ENCODE peak calls at places on chromosomes 6 and 20, in four cellular contexts. One of them, this sample, is unnamed.

GRCh38 chr6:11393713-11394627 is 143.6 kb upstream of the TMEM170B start:
- DNase-seq in heart left ventricle: no peak
- DNase-seq in Peyer's patch: no peak
- DNase-seq in ovary: no peak
- DNase-seq in this sample: no peak

GRCh38 chr20:367486-367887 is 13.1 kb upstream of the TRIB3 start:
- DNase-seq in heart left ventricle: no peak
- DNase-seq in Peyer's patch: no peak
- DNase-seq in ovary: no peak
- DNase-seq in this sample: no peak

GRCh38 chr6:9795880-9796279 is 619.0 kb downstream of the TFAP2A start:
- DNase-seq in heart left ventricle: no peak
- DNase-seq in Peyer's patch: no peak
- DNase-seq in ovary: no peak
- DNase-seq in this sample: no peak

GRCh38 chr6:31053873-31054272 is 43.6 kb downstream of the MUC22 start:
- DNase-seq in heart left ventricle: peak
- DNase-seq in Peyer's patch: no peak
- DNase-seq in ovary: no peak
- DNase-seq in this sample: no peak

GRCh38 chr6:73665686-73666319 is 12.0 kb upstream of the SLC17A5 start:
- DNase-seq in heart left ventricle: no peak
- DNase-seq in Peyer's patch: no peak
- DNase-seq in ovary: no peak
- DNase-seq in this sample: no peak

GRCh38 chr6:149876241-149876933 is 12.2 kb upstream of the LRP11 start:
- DNase-seq in heart left ventricle: no peak
- DNase-seq in Peyer's patch: no peak
- DNase-seq in ovary: no peak
- DNase-seq in this sample: no peak

GRCh38 chr20:23151885-23152284 is 65.8 kb upstream of the CD93 start:
- DNase-seq in heart left ventricle: no peak
- DNase-seq in Peyer's patch: no peak
- DNase-seq in ovary: no peak
- DNase-seq in this sample: no peak

GRCh38 chr6:16911088-16911487 is 149.8 kb upstream of the ATXN1 start:
- DNase-seq in heart left ventricle: no peak
- DNase-seq in Peyer's patch: no peak
- DNase-seq in ovary: no peak
- DNase-seq in this sample: no peak

GRCh38 chr20:8782804-8783203 is 286.1 kb upstream of the PLCB4 start:
- DNase-seq in heart left ventricle: no peak
- DNase-seq in Peyer's patch: no peak
- DNase-seq in ovary: no peak
- DNase-seq in this sample: no peak

GRCh38 chr6:116847234-116847633 is 18.4 kb upstream of the GPRC6A start:
- DNase-seq in heart left ventricle: no peak
- DNase-seq in Peyer's patch: no peak
- DNase-seq in ovary: no peak
- DNase-seq in this sample: no peak

GRCh38 chr20:43798591-43799149 is 71.9 kb upstream of the GTSF1L start:
- DNase-seq in heart left ventricle: no peak
- DNase-seq in Peyer's patch: no peak
- DNase-seq in ovary: no peak
- DNase-seq in this sample: no peak

DNA sequence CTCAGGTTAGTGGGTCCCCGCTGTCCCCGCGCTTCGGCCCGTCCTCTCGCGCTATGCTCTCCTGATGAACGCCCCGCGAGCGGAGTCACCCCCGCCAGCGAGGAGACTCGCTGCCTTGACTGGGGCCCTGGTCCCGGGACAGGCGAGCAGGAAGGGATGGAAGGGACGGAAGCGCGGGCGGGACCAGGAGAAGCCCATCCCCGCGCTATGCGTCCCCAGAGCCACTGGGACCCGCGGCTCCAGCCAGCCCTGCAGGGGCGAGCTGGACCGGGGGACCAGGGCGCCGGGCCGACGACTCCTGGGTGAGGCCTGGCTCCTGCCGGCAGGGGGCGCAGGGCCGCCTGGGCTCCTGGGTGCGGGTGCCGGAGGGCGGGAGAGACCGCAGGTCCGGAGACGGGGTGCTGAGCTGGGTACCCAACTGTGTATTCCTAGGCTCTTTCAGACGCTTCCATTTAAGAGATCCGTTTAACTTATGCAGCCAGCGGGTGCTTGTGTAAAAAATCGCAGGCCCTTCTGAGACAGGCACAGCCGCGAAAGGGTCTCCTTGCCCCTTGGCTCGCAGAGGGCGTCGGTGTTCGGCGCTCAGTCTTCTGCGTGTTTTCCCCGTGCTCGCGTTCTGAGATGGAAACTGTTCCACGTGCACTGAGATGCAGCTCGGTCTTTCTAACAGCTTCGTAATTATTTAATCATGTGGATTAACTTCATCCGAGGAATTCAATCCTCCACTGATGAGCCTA is 580 bp upstream of the SYCP2 start:
- DNase-seq in heart left ventricle: peak
- DNase-seq in Peyer's patch: peak
- DNase-seq in ovary: peak
- DNase-seq in this sample: peak
- TF ChIP-seq POLR2A in heart left ventricle: no peak
- TF ChIP-seq POLR2A in Peyer's patch: no peak
- TF ChIP-seq POLR2A in ovary: no peak
- TF ChIP-seq POLR2A in this sample: peak

GRCh38 chr20:35200255-35200654 is 26.2 kb upstream of the MMP24 start:
- DNase-seq in heart left ventricle: no peak
- DNase-seq in Peyer's patch: no peak
- DNase-seq in ovary: no peak
- DNase-seq in this sample: no peak
- H3K4me3 ChIP-seq in heart left ventricle: no peak
- H3K4me3 ChIP-seq in Peyer's patch: no peak
- H3K4me3 ChIP-seq in ovary: no peak
- H3K4me3 ChIP-seq in this sample: no peak

GRCh38 chr20:58891686-58892125 is 39.2 kb downstream of the GNAS start:
- DNase-seq in heart left ventricle: peak
- DNase-seq in Peyer's patch: no peak
- DNase-seq in ovary: peak
- DNase-seq in this sample: no peak

GRCh38 chr20:58892932-58893224 is 40.4 kb downstream of the GNAS start:
- DNase-seq in heart left ventricle: no peak
- DNase-seq in Peyer's patch: no peak
- DNase-seq in ovary: no peak
- DNase-seq in this sample: no peak

GRCh38 chr20:58891076-58891685 is 38.7 kb downstream of the GNAS start:
- DNase-seq in heart left ventricle: peak
- DNase-seq in Peyer's patch: peak
- DNase-seq in ovary: peak
- DNase-seq in this sample: peak

GRCh38 chr20:58893355-58894151 is 41.0 kb downstream of the GNAS start:
- DNase-seq in heart left ventricle: no peak
- DNase-seq in Peyer's patch: no peak
- DNase-seq in ovary: no peak
- DNase-seq in this sample: no peak

GRCh38 chr20:58892126-58892931 is 39.8 kb downstream of the GNAS start:
- DNase-seq in heart left ventricle: peak
- DNase-seq in Peyer's patch: peak
- DNase-seq in ovary: peak
- DNase-seq in this sample: peak
- TF ChIP-seq POLR2A in heart left ventricle: no peak
- TF ChIP-seq POLR2A in Peyer's patch: no peak
- TF ChIP-seq POLR2A in ovary: no peak
- TF ChIP-seq POLR2A in this sample: no peak

GRCh38 chr20:33675127-33675954 is 1.1 kb upstream of the NECAB3 start:
- DNase-seq in heart left ventricle: no peak
- DNase-seq in Peyer's patch: no peak
- DNase-seq in ovary: peak
- DNase-seq in this sample: no peak
- H3K4me3 ChIP-seq in heart left ventricle: peak
- H3K4me3 ChIP-seq in Peyer's patch: peak
- H3K4me3 ChIP-seq in ovary: peak
- H3K4me3 ChIP-seq in this sample: peak

GRCh38 chr6:53361549-53362031 is 12.8 kb upstream of the ELOVL5 start:
- DNase-seq in heart left ventricle: no peak
- DNase-seq in Peyer's patch: peak
- DNase-seq in ovary: no peak
- DNase-seq in this sample: no peak

GRCh38 chr6:53357576-53358343 is 9.0 kb upstream of the ELOVL5 start:
- DNase-seq in heart left ventricle: no peak
- DNase-seq in Peyer's patch: no peak
- DNase-seq in ovary: no peak
- DNase-seq in this sample: no peak

GRCh38 chr6:53359088-53359842 is 10.5 kb upstream of the ELOVL5 start:
- DNase-seq in heart left ventricle: peak
- DNase-seq in Peyer's patch: peak
- DNase-seq in ovary: peak
- DNase-seq in this sample: peak

GRCh38 chr6:53358440-53359087 is 9.8 kb upstream of the ELOVL5 start:
- DNase-seq in heart left ventricle: no peak
- DNase-seq in Peyer's patch: peak
- DNase-seq in ovary: no peak
- DNase-seq in this sample: no peak

DNA sequence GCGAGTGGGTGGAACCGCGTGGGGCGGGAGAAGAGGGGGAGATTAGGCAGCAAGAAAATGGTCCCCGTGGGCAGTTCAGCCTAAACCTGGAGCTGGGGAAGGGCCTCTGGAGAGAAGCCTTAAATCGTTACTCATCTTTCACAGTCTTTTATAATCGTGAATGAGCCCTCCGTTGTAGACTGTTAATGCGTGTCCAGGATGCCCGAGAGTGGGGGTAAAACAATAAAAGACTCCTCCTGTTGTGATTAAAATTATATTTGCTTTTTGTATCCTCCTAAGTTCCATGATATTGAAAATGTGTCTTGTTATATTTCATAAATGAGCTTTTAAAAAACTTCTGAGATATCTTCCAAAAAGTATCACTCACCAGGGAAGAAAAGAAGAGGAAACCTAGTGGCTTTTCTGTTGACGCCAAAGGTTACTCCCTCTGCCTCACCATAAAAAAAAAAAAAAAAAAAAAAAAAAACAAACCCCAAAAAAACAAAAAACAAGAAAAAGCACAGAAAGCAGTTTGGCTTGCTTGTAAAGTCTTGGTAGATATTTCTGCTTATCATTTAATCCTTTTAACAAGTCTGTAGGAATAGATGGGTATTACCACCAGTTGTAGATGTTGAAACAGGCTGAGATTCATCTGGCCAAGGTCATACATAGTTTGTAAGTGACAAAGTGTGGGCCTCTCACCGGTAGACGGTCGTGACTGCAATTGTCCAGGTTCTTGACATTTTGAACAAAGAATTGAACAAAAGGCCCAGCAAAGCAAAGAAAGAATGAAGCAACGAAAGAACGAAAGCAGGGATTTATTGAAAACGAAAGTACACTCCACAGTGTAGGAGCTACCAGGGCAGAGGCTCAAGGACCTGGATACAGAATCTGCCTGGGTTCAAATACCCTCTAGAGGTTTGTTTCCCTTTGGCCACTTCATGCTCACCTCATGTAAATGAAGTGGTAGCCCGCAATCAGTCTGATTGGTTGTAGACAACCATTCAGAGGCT is 11.4 kb upstream of the ELOVL5 start:
- DNase-seq in heart left ventricle: no peak
- DNase-seq in Peyer's patch: no peak
- DNase-seq in ovary: no peak
- DNase-seq in this sample: no peak
- TF ChIP-seq POLR2A in heart left ventricle: no peak
- TF ChIP-seq POLR2A in Peyer's patch: no peak
- TF ChIP-seq POLR2A in ovary: no peak
- TF ChIP-seq POLR2A in this sample: no peak

DNA sequence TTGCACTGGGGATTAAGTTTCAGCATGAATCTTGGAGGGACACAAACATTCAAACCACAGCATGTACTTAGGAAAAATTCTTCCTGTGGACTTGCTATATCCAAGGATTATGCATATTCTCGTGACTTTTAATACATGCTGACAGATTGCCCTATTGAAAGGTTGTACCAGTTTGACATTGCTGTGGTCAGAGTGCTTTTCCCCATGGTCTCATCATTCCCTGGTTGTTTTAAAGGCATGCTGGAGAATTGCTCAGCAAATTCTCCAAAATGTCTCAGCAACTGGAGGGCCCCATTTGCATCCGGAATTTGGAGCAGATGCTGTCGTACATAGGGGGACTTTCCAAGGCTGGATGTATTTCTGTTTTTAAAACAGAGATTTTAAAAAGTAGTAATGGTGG is 7.4 kb downstream of the HECA start:
- DNase-seq in heart left ventricle: no peak
- DNase-seq in Peyer's patch: no peak
- DNase-seq in ovary: no peak
- DNase-seq in this sample: no peak
- H3K4me3 ChIP-seq in heart left ventricle: no peak
- H3K4me3 ChIP-seq in Peyer's patch: no peak
- H3K4me3 ChIP-seq in ovary: no peak
- H3K4me3 ChIP-seq in this sample: no peak

This sample was measured in prostate gland.